ENCODE peak calls at places on chromosomes 2 and 18, in seven cellular contexts. L is fibroblast of pulmonary artery, E is SW480, T is GM03348, O is naive B cell, U is kidney glomerular epithelial cell, A is stomach. Q is an unnamed sample.

GRCh38 chr2:74843371-74844298 is 9.7 kb downstream of the HK2 start:
- DNase-seq in O (peak), T (peak), U (peak), A (no peak), L (peak), E (peak), Q (no peak)

GRCh38 chr2:99811544-99811943 is 321.7 kb upstream of the REV1 start:
- DNase-seq in U (no peak), L (peak), E (no peak), A (no peak), O (no peak), T (peak), Q (no peak)

GRCh38 chr2:199777315-199777714 is 73.7 kb downstream of the FTCDNL1 start:
- DNase-seq in A (no peak), T (no peak), E (no peak), O (no peak), L (no peak), U (no peak), Q (no peak)

GRCh38 chr2:133607679-133608078 is 39.4 kb upstream of the NCKAP5 start:
- DNase-seq in E (no peak), T (no peak), U (peak), L (no peak), O (no peak), A (no peak), Q (no peak)

GRCh38 chr18:9771261-9771976 is 63.3 kb downstream of the RAB31 start:
- DNase-seq in U (peak), O (peak), T (peak), E (peak), A (peak), L (peak), Q (peak)

GRCh38 chr2:53949457-53949856 is 21.3 kb downstream of the PSME4 start:
- DNase-seq in A (no peak), E (no peak), L (peak), O (no peak), U (no peak), T (no peak), Q (no peak)

GRCh38 chr18:57802166-57802868 is 798 bp downstream of the ATP8B1 start:
- DNase-seq in A (no peak), O (peak), E (no peak), T (no peak), U (no peak), L (no peak), Q (no peak)

GRCh38 chr2:20626698-20627471 is 24.0 kb downstream of the HS1BP3 start:
- DNase-seq in O (no peak), U (peak), E (no peak), L (no peak), T (no peak), A (no peak), Q (no peak)

GRCh38 chr18:38654966-38655365 is 1089.4 kb upstream of the CELF4 start:
- DNase-seq in O (no peak), U (no peak), E (no peak), L (peak), T (no peak), A (no peak), Q (no peak)

GRCh38 chr2:54572262-54572635 is 116.1 kb downstream of the SPTBN1 start:
- DNase-seq in E (peak), L (peak), O (no peak), A (no peak), U (peak), T (peak), Q (no peak)

GRCh38 chr2:38407111-38407682 is 30.1 kb upstream of the ATL2 start:
- DNase-seq in E (no peak), O (no peak), U (no peak), A (no peak), T (no peak), L (peak), Q (no peak)

GRCh38 chr2:236859896-236860295 is 225.8 kb upstream of the COPS8 start:
- DNase-seq in O (no peak), L (no peak), E (no peak), A (no peak), T (no peak), U (no peak), Q (no peak)

Q was measured in D721Med.